ENCODE peak calls at places on chromosome 11, in six cellular contexts. One of them, this sample, is unnamed.

GRCh38 chr11:97364047-97364446 is 974.2 kb downstream of the JRKL start:
- ATAC-seq in HepG2: no peak
- ATAC-seq in A549: no peak
- ATAC-seq in K562: no peak
- ATAC-seq in upper lobe of left lung: no peak
- ATAC-seq in GM12878: no peak
- ATAC-seq in this sample: no peak

GRCh38 chr11:104075716-104076115 is 39.3 kb downstream of the DDI1 start:
- ATAC-seq in HepG2: no peak
- ATAC-seq in A549: no peak
- ATAC-seq in K562: no peak
- ATAC-seq in upper lobe of left lung: no peak
- ATAC-seq in GM12878: no peak
- ATAC-seq in this sample: no peak

GRCh38 chr11:64084962-64085710 is 49.4 kb downstream of the FLRT1 start:
- ATAC-seq in HepG2: peak
- ATAC-seq in A549: peak
- ATAC-seq in K562: no peak
- ATAC-seq in upper lobe of left lung: no peak
- ATAC-seq in GM12878: no peak
- ATAC-seq in this sample: no peak

GRCh38 chr11:67649634-67650540 is 643 bp downstream of the ACY3 start:
- ATAC-seq in HepG2: no peak
- ATAC-seq in A549: no peak
- ATAC-seq in K562: no peak
- ATAC-seq in upper lobe of left lung: no peak
- ATAC-seq in GM12878: peak
- ATAC-seq in this sample: peak

GRCh38 chr11:26847459-26847858 is 125.6 kb upstream of the SLC5A12 start:
- ATAC-seq in HepG2: no peak
- ATAC-seq in A549: no peak
- ATAC-seq in K562: no peak
- ATAC-seq in upper lobe of left lung: no peak
- ATAC-seq in GM12878: no peak
- ATAC-seq in this sample: peak

GRCh38 chr11:27158763-27159679 is 118.4 kb downstream of the BBOX1 start:
- ATAC-seq in HepG2: peak
- ATAC-seq in A549: peak
- ATAC-seq in K562: peak
- ATAC-seq in upper lobe of left lung: peak
- ATAC-seq in GM12878: peak
- ATAC-seq in this sample: peak

GRCh38 chr11:113473983-113474361 is 1.2 kb downstream of the DRD2 start:
- ATAC-seq in HepG2: no peak
- ATAC-seq in A549: no peak
- ATAC-seq in K562: peak
- ATAC-seq in upper lobe of left lung: no peak
- ATAC-seq in GM12878: no peak
- ATAC-seq in this sample: no peak

GRCh38 chr11:14446701-14447169 is 52.9 kb downstream of the COPB1 start:
- ATAC-seq in HepG2: no peak
- ATAC-seq in A549: peak
- ATAC-seq in K562: no peak
- ATAC-seq in upper lobe of left lung: no peak
- ATAC-seq in GM12878: peak
- ATAC-seq in this sample: no peak

GRCh38 chr11:60767388-60767811 is 10.7 kb downstream of the MS4A15 start:
- ATAC-seq in HepG2: peak
- ATAC-seq in A549: peak
- ATAC-seq in K562: peak
- ATAC-seq in upper lobe of left lung: no peak
- ATAC-seq in GM12878: no peak
- ATAC-seq in this sample: no peak

GRCh38 chr11:59201376-59201775 is 11.4 kb downstream of the MPEG1 start:
- ATAC-seq in HepG2: peak
- ATAC-seq in A549: peak
- ATAC-seq in K562: peak
- ATAC-seq in upper lobe of left lung: no peak
- ATAC-seq in GM12878: peak
- ATAC-seq in this sample: no peak

GRCh38 chr11:117332843-117333242 is 5.2 kb downstream of the CEP164 start:
- ATAC-seq in HepG2: peak
- ATAC-seq in A549: no peak
- ATAC-seq in K562: no peak
- ATAC-seq in upper lobe of left lung: no peak
- ATAC-seq in GM12878: no peak
- ATAC-seq in this sample: no peak

GRCh38 chr11:112794321-112794720 is 166.9 kb upstream of the NCAM1 start:
- ATAC-seq in HepG2: no peak
- ATAC-seq in A549: no peak
- ATAC-seq in K562: no peak
- ATAC-seq in upper lobe of left lung: no peak
- ATAC-seq in GM12878: no peak
- ATAC-seq in this sample: peak

GRCh38 chr11:6320411-6321207 is at the start of gene CAVIN3:
- ATAC-seq in HepG2: peak
- ATAC-seq in A549: peak
- ATAC-seq in K562: peak
- ATAC-seq in upper lobe of left lung: peak
- ATAC-seq in GM12878: peak
- ATAC-seq in this sample: peak

GRCh38 chr11:103731681-103732080 is 304.8 kb upstream of the DDI1 start:
- ATAC-seq in HepG2: no peak
- ATAC-seq in A549: no peak
- ATAC-seq in K562: no peak
- ATAC-seq in upper lobe of left lung: no peak
- ATAC-seq in GM12878: no peak
- ATAC-seq in this sample: no peak

GRCh38 chr11:78802058-78802633 is 227.5 kb upstream of the NARS2 start:
- ATAC-seq in HepG2: no peak
- ATAC-seq in A549: no peak
- ATAC-seq in K562: no peak
- ATAC-seq in upper lobe of left lung: peak
- ATAC-seq in GM12878: no peak
- ATAC-seq in this sample: no peak

GRCh38 chr11:114166897-114167323 is 107.4 kb downstream of the ZBTB16 start:
- ATAC-seq in HepG2: no peak
- ATAC-seq in A549: no peak
- ATAC-seq in K562: no peak
- ATAC-seq in upper lobe of left lung: no peak
- ATAC-seq in GM12878: no peak
- ATAC-seq in this sample: peak

GRCh38 chr11:121318848-121319834 is 26.6 kb downstream of the SC5D start:
- ATAC-seq in HepG2: peak
- ATAC-seq in A549: peak
- ATAC-seq in K562: peak
- ATAC-seq in upper lobe of left lung: peak
- ATAC-seq in GM12878: peak
- ATAC-seq in this sample: no peak

GRCh38 chr11:111320728-111321568 is 22.6 kb downstream of the POU2AF3 start:
- ATAC-seq in HepG2: peak
- ATAC-seq in A549: no peak
- ATAC-seq in K562: no peak
- ATAC-seq in upper lobe of left lung: peak
- ATAC-seq in GM12878: no peak
- ATAC-seq in this sample: no peak

GRCh38 chr11:111325259-111325658 is 26.9 kb downstream of the POU2AF3 start:
- ATAC-seq in HepG2: no peak
- ATAC-seq in A549: no peak
- ATAC-seq in K562: no peak
- ATAC-seq in upper lobe of left lung: no peak
- ATAC-seq in GM12878: no peak
- ATAC-seq in this sample: no peak

GRCh38 chr11:111322534-111322933 is 24.2 kb downstream of the POU2AF3 start:
- ATAC-seq in HepG2: no peak
- ATAC-seq in A549: no peak
- ATAC-seq in K562: no peak
- ATAC-seq in upper lobe of left lung: no peak
- ATAC-seq in GM12878: no peak
- ATAC-seq in this sample: no peak

GRCh38 chr11:111326824-111327223 is 28.5 kb downstream of the POU2AF3 start:
- ATAC-seq in HepG2: no peak
- ATAC-seq in A549: no peak
- ATAC-seq in K562: no peak
- ATAC-seq in upper lobe of left lung: no peak
- ATAC-seq in GM12878: no peak
- ATAC-seq in this sample: no peak

DNA sequence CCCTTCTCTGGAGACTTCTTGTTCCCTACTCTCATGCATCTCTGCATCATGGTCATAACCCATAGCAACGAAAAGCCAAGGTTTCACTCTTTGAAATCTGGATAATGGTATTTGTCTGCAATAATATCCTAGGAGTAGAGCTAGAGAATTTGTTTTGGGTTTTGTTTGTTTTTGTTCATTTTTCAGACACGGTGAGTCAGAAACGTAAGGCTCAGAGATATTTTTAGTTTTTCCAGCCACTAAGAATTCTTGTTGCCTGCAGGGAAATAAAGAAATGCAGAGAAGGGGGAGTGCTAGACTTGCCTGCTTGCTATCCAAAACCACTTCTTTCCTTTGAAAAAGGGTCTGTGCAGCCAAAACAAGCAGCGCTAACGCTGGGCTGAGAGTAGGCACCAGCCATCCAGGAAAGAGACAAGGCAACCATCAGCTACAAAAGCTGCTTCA is 26.0 kb downstream of the POU2AF3 start:
- ATAC-seq in HepG2: no peak
- ATAC-seq in A549: no peak
- ATAC-seq in K562: no peak
- ATAC-seq in upper lobe of left lung: no peak
- ATAC-seq in GM12878: no peak
- ATAC-seq in this sample: peak
- TF ChIP-seq EP300 in HepG2: no peak
- TF ChIP-seq EP300 in A549: no peak
- TF ChIP-seq EP300 in K562: no peak
- TF ChIP-seq EP300 in upper lobe of left lung: no peak
- TF ChIP-seq EP300 in GM12878: no peak
- TF ChIP-seq EP300 in this sample: no peak

GRCh38 chr11:812390-812789 is 2.6 kb downstream of the RPLP2 start:
- ATAC-seq in HepG2: no peak
- ATAC-seq in A549: no peak
- ATAC-seq in K562: no peak
- ATAC-seq in upper lobe of left lung: no peak
- ATAC-seq in GM12878: no peak
- ATAC-seq in this sample: no peak

GRCh38 chr11:808427-809286 is 1.1 kb upstream of the RPLP2 start:
- ATAC-seq in HepG2: peak
- ATAC-seq in A549: no peak
- ATAC-seq in K562: peak
- ATAC-seq in upper lobe of left lung: no peak
- ATAC-seq in GM12878: peak
- ATAC-seq in this sample: no peak

GRCh38 chr11:811446-812245 is 1.9 kb downstream of the RPLP2 start:
- ATAC-seq in HepG2: no peak
- ATAC-seq in A549: no peak
- ATAC-seq in K562: no peak
- ATAC-seq in upper lobe of left lung: no peak
- ATAC-seq in GM12878: no peak
- ATAC-seq in this sample: no peak

GRCh38 chr11:810040-810567 is 337 bp downstream of the RPLP2 start:
- ATAC-seq in HepG2: no peak
- ATAC-seq in A549: no peak
- ATAC-seq in K562: peak
- ATAC-seq in upper lobe of left lung: no peak
- ATAC-seq in GM12878: peak
- ATAC-seq in this sample: no peak

GRCh38 chr11:809287-810039 is at the start of gene RPLP2:
- ATAC-seq in HepG2: peak
- ATAC-seq in A549: peak
- ATAC-seq in K562: peak
- ATAC-seq in upper lobe of left lung: peak
- ATAC-seq in GM12878: peak
- ATAC-seq in this sample: peak
- TF ChIP-seq EP300 in HepG2: peak
- TF ChIP-seq EP300 in A549: no peak
- TF ChIP-seq EP300 in K562: no peak
- TF ChIP-seq EP300 in upper lobe of left lung: peak
- TF ChIP-seq EP300 in GM12878: peak
- TF ChIP-seq EP300 in this sample: no peak

DNA sequence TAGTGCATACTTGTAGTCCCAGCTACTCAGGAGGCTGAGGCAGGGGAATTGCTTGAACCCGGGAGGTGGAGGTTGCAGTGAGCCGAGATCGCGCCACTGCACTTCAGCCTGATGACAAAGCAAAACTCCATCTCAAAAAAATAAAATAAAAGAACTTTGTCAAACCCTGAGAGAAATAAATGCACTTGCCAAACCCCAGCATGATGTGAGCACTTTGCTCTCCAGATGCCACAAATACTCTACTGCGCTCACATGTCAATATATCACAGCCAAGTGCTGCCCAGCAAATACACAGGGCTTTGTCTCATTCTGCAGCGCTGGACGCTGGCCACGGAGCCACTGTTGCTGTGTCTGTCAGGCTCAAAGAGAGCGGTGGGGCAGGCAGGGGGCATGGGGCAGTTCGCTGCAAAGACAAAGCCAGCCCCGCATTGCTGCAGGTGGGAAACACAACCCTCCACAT is 45.1 kb downstream of the AHNAK start:
- ATAC-seq in HepG2: peak
- ATAC-seq in A549: no peak
- ATAC-seq in K562: peak
- ATAC-seq in upper lobe of left lung: no peak
- ATAC-seq in GM12878: no peak
- ATAC-seq in this sample: peak
- TF ChIP-seq EP300 in HepG2: no peak
- TF ChIP-seq EP300 in A549: no peak
- TF ChIP-seq EP300 in K562: no peak
- TF ChIP-seq EP300 in upper lobe of left lung: no peak
- TF ChIP-seq EP300 in GM12878: no peak
- TF ChIP-seq EP300 in this sample: no peak

GRCh38 chr11:1548221-1549070 is 23.6 kb downstream of the DUSP8 start:
- ATAC-seq in HepG2: no peak
- ATAC-seq in A549: peak
- ATAC-seq in K562: peak
- ATAC-seq in upper lobe of left lung: peak
- ATAC-seq in GM12878: no peak
- ATAC-seq in this sample: peak
- TF ChIP-seq EP300 in HepG2: no peak
- TF ChIP-seq EP300 in A549: no peak
- TF ChIP-seq EP300 in K562: no peak
- TF ChIP-seq EP300 in upper lobe of left lung: peak
- TF ChIP-seq EP300 in GM12878: no peak
- TF ChIP-seq EP300 in this sample: peak

GRCh38 chr11:86990079-86990478 is 34.9 kb upstream of the FZD4 start:
- ATAC-seq in HepG2: no peak
- ATAC-seq in A549: no peak
- ATAC-seq in K562: peak
- ATAC-seq in upper lobe of left lung: no peak
- ATAC-seq in GM12878: no peak
- ATAC-seq in this sample: no peak
- TF ChIP-seq EP300 in HepG2: no peak
- TF ChIP-seq EP300 in A549: no peak
- TF ChIP-seq EP300 in K562: no peak
- TF ChIP-seq EP300 in upper lobe of left lung: no peak
- TF ChIP-seq EP300 in GM12878: no peak
- TF ChIP-seq EP300 in this sample: no peak

This sample was measured in gastroesophageal sphincter.